ENCODE peak calls at places on chromosomes 4 and X, in six cellular contexts. C is sigmoid colon, Y is H1, H is SK-N-SH, Q is A549, P is K562. L is an unnamed sample.

GRCh38 chr4:146058531-146058930 is 117.0 kb upstream of the LSM6 start:
- DNase-seq in Q (no peak), Y (no peak), P (no peak), H (no peak), C (no peak), L (no peak)

GRCh38 chrX:24902808-24903207 is 113.0 kb downstream of the ARX start:
- DNase-seq in Q (no peak), H (no peak), P (no peak), C (no peak), Y (no peak), L (no peak)

GRCh38 chr4:120671538-120671937 is 251.0 kb downstream of the PRDM5 start:
- DNase-seq in C (no peak), Y (no peak), H (no peak), P (no peak), Q (no peak), L (no peak)

GRCh38 chrX:18616688-18617087 is 55.2 kb downstream of the RS1 start:
- DNase-seq in C (no peak), Y (no peak), H (no peak), Q (no peak), P (no peak), L (peak; percentile 11)

GRCh38 chr4:126582737-126583136 is 1050.0 kb upstream of the INTU start:
- DNase-seq in H (no peak), Y (peak; percentile 44), Q (peak; percentile 0), C (no peak), P (no peak), L (no peak)

GRCh38 chr4:153274967-153275366 is 69.5 kb upstream of the MND1 start:
- DNase-seq in Y (no peak), P (no peak), H (no peak), Q (no peak), C (no peak), L (no peak)

GRCh38 chr4:156981262-156981661 is 9.7 kb upstream of the PDGFC start:
- DNase-seq in C (no peak), Y (no peak), P (no peak), Q (no peak), H (no peak), L (no peak)

GRCh38 chrX:55107911-55108310 is 19.1 kb downstream of the PAGE2 start:
- DNase-seq in Y (no peak), H (no peak), Q (no peak), C (no peak), P (no peak), L (no peak)

GRCh38 chr4:60296381-60296780 is 903.7 kb upstream of the ADGRL3 start:
- DNase-seq in Y (no peak), Q (no peak), C (no peak), H (no peak), P (no peak), L (no peak)

GRCh38 chrX:37717708-37718107 is 32.1 kb downstream of the XK start:
- DNase-seq in Q (no peak), P (no peak), C (no peak), Y (no peak), H (no peak), L (no peak)

GRCh38 chr4:95547708-95548471 is 883 bp downstream of the UNC5C start:
- DNase-seq in Q (no peak), P (no peak), H (no peak), Y (peak; percentile 75), C (peak; percentile 65), L (peak; percentile 13)

GRCh38 chrX:2694868-2695267 is 3.8 kb downstream of the CD99 start:
- DNase-seq in H (no peak), P (no peak), Y (no peak), C (no peak), Q (no peak), L (no peak)

GRCh38 chrX:2698604-2699003 is 7.5 kb downstream of the CD99 start:
- DNase-seq in Y (no peak), C (no peak), P (no peak), H (no peak), Q (no peak), L (no peak)

GRCh38 chrX:2697741-2698294 is 6.7 kb downstream of the CD99 start:
- DNase-seq in Y (no peak), C (no peak), P (no peak), H (no peak), Q (no peak), L (no peak)

GRCh38 chrX:2696698-2697215 is 5.7 kb downstream of the CD99 start:
- DNase-seq in H (no peak), P (peak; percentile 40), C (no peak), Q (peak; percentile 35), Y (no peak), L (no peak)

GRCh38 chrX:2697306-2697705 is 6.2 kb downstream of the CD99 start:
- DNase-seq in P (no peak), Q (no peak), C (no peak), Y (no peak), H (no peak), L (no peak)
- H3K4me1 ChIP-seq in P (peaks cover 8% of the 10 kb centered on the region), Q (peaks cover 25% of the 10 kb centered on the region), C (peaks cover 96% of the 10 kb centered on the region), Y (no peaks in the 10 kb centered on the region), H (no peaks in the 10 kb centered on the region), L (peaks cover 13% of the 10 kb centered on the region)

GRCh38 chr4:102253860-102254259 is 91.4 kb downstream of the SLC39A8 start:
- DNase-seq in P (no peak), Q (no peak), H (no peak), C (no peak), Y (no peak), L (no peak)
- TF ChIP-seq EP300 in P (no peak), Q (no peak), H (no peak), C (no peak), Y (no peak), L (no peak)

DNA sequence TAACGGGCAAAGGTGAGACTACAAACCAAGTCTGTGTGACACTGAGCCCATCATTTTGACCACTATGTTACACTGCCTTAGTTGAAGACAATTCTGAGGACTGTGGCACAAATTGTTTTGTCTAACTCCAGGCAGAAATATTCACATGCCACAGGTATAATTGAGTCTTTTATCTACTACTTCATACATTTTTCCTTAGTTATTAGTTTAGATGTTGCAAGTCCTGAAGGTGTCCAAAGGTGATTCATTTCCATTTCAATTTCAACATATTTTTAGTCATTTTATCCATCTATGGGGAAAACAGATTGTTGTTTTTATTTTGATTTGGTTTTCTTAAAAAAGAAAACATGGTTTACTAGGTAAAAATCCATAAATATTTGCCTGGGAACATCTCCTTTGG is 341.7 kb upstream of the SMIM31 start:
- DNase-seq in Q (no peak), C (no peak), Y (no peak), P (no peak), H (no peak), L (no peak)
- H3K27ac ChIP-seq in Q (no peak overlapping the region), C (no peak overlapping the region), Y (no peak overlapping the region), P (no peak overlapping the region), H (no peak overlapping the region), L (no peak overlapping the region)

GRCh38 chr4:53654300-53654758 is 63.0 kb upstream of the LNX1 start:
- DNase-seq in C (no peak), H (no peak), P (no peak), Y (no peak), Q (no peak), L (no peak)

GRCh38 chr4:53659737-53660136 is 68.5 kb upstream of the LNX1 start:
- DNase-seq in C (no peak), P (no peak), Q (no peak), Y (no peak), H (no peak), L (no peak)

GRCh38 chr4:53659112-53659511 is 67.8 kb upstream of the LNX1 start:
- DNase-seq in H (peak; percentile 9), Y (no peak), P (no peak), C (no peak), Q (no peak), L (no peak)

GRCh38 chr4:53656421-53656981 is 65.2 kb upstream of the LNX1 start:
- DNase-seq in C (peak; percentile 75), P (no peak), Y (no peak), H (no peak), Q (no peak), L (no peak)

DNA sequence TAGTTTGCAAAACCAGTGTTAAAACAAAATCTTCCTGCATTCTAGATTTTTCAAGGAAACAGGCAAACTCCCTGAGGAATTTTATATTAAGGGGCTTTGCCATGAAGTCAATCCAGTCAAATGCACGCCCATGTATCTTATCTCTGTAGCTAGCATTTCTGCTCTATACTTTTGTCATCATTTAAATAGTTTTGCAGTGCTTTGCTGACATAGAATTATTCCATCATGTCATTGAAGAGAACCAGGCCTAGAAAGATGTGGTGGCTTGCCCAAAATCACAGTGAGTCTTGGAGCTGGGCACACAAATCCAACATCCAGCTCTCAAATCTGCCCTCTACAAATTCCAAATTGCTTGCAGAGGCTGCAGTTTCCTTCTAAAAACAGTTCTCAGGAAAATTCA is 66.7 kb upstream of the LNX1 start:
- DNase-seq in P (no peak), H (no peak), C (no peak), Q (no peak), Y (no peak), L (no peak)
- H3K4me1 ChIP-seq in P (no peaks in the 10 kb centered on the region), H (peaks cover 20% of the 10 kb centered on the region), C (peaks cover 22% of the 10 kb centered on the region), Q (no peaks in the 10 kb centered on the region), Y (no peaks in the 10 kb centered on the region), L (peaks cover 9% of the 10 kb centered on the region)

GRCh38 chr4:7805533-7806079 is 134.1 kb downstream of the AFAP1 start:
- DNase-seq in H (no peak), Y (no peak), C (no peak), Q (peak; percentile 95), P (no peak), L (no peak)
- TF ChIP-seq EP300 in H (no peak), Y (no peak), C (no peak), Q (peak; percentile 86), P (no peak), L (no peak)

GRCh38 chr4:106704253-106704870 is 331.8 kb downstream of the DKK2 start:
- DNase-seq in H (no peak), C (no peak), Q (no peak), P (no peak), Y (no peak), L (no peak)

GRCh38 chr4:106708604-106708876 is 327.6 kb downstream of the DKK2 start:
- DNase-seq in Y (no peak), Q (no peak), P (no peak), C (no peak), H (no peak), L (no peak)

GRCh38 chr4:106707776-106708603 is 328.1 kb downstream of the DKK2 start:
- DNase-seq in Y (no peak), C (no peak), H (no peak), Q (no peak), P (no peak), L (no peak)
- H3K27ac ChIP-seq in Y (no peak overlapping the region), C (no peak overlapping the region), H (peak overlapping the region; percentile 47), Q (no peak overlapping the region), P (no peak overlapping the region), L (no peak overlapping the region)

L was measured in transverse colon.